ENCODE peak calls at places on chromosomes 2 and 18, in four cellular contexts. One of them, this sample, is unnamed.

GRCh38 chr2:124339709-124340108 is 314.6 kb downstream of the CNTNAP5 start:
- DNase-seq in K562: no peak
- DNase-seq in HepG2: no peak
- DNase-seq in H1: no peak
- DNase-seq in this sample: no peak

GRCh38 chr2:77579076-77579769 is 57.0 kb upstream of the LRRTM4 start:
- DNase-seq in K562: no peak
- DNase-seq in HepG2: no peak
- DNase-seq in H1: no peak
- DNase-seq in this sample: no peak

GRCh38 chr18:13180614-13181375 is 37.8 kb upstream of the LDLRAD4 start:
- DNase-seq in K562: no peak
- DNase-seq in HepG2: no peak
- DNase-seq in H1: no peak
- DNase-seq in this sample: no peak

GRCh38 chr2:70367722-70368323 is 66.0 kb upstream of the FAM136A start:
- DNase-seq in K562: peak
- DNase-seq in HepG2: no peak
- DNase-seq in H1: peak
- DNase-seq in this sample: peak

GRCh38 chr2:143321994-143322393 is 192.8 kb downstream of the ARHGAP15 start:
- DNase-seq in K562: peak
- DNase-seq in HepG2: no peak
- DNase-seq in H1: no peak
- DNase-seq in this sample: no peak

GRCh38 chr2:223815186-223815883 is 22.0 kb downstream of the AP1S3 start:
- DNase-seq in K562: no peak
- DNase-seq in HepG2: peak
- DNase-seq in H1: peak
- DNase-seq in this sample: no peak

GRCh38 chr2:150167711-150168110 is 319.8 kb downstream of the RND3 start:
- DNase-seq in K562: peak
- DNase-seq in HepG2: no peak
- DNase-seq in H1: no peak
- DNase-seq in this sample: no peak

GRCh38 chr2:163187995-163188655 is 349.6 kb upstream of the KCNH7 start:
- DNase-seq in K562: no peak
- DNase-seq in HepG2: no peak
- DNase-seq in H1: no peak
- DNase-seq in this sample: no peak

GRCh38 chr2:23684540-23685176 is 242.3 kb downstream of the ATAD2B start:
- DNase-seq in K562: no peak
- DNase-seq in HepG2: no peak
- DNase-seq in H1: no peak
- DNase-seq in this sample: no peak

GRCh38 chr2:197973772-197974171 is 169.4 kb downstream of the PLCL1 start:
- DNase-seq in K562: no peak
- DNase-seq in HepG2: no peak
- DNase-seq in H1: no peak
- DNase-seq in this sample: no peak

GRCh38 chr18:10051877-10052631 is 138.2 kb downstream of the VAPA start:
- DNase-seq in K562: no peak
- DNase-seq in HepG2: peak
- DNase-seq in H1: no peak
- DNase-seq in this sample: no peak

GRCh38 chr2:24930768-24931167 is 10.7 kb upstream of the ADCY3 start:
- DNase-seq in K562: no peak
- DNase-seq in HepG2: no peak
- DNase-seq in H1: no peak
- DNase-seq in this sample: no peak

GRCh38 chr2:151857650-151858049 is 29.4 kb upstream of the ARL5A start:
- DNase-seq in K562: no peak
- DNase-seq in HepG2: peak
- DNase-seq in H1: no peak
- DNase-seq in this sample: no peak

GRCh38 chr2:238872026-238872425 is 24.1 kb downstream of the TWIST2 start:
- DNase-seq in K562: no peak
- DNase-seq in HepG2: no peak
- DNase-seq in H1: no peak
- DNase-seq in this sample: no peak

GRCh38 chr2:207819839-207820784 is 50.4 kb upstream of the FZD5 start:
- DNase-seq in K562: no peak
- DNase-seq in HepG2: peak
- DNase-seq in H1: no peak
- DNase-seq in this sample: no peak

GRCh38 chr2:171334946-171335345 is 98.8 kb downstream of the METTL8 start:
- DNase-seq in K562: no peak
- DNase-seq in HepG2: no peak
- DNase-seq in H1: no peak
- DNase-seq in this sample: no peak

GRCh38 chr2:162369577-162369976 is 25.6 kb downstream of the GCA start:
- DNase-seq in K562: no peak
- DNase-seq in HepG2: no peak
- DNase-seq in H1: no peak
- DNase-seq in this sample: no peak

GRCh38 chr18:34631567-34631966 is 78.5 kb upstream of the DTNA start:
- DNase-seq in K562: no peak
- DNase-seq in HepG2: peak
- DNase-seq in H1: no peak
- DNase-seq in this sample: no peak

GRCh38 chr18:79797518-79798345 is at the start of gene KCNG2:
- DNase-seq in K562: no peak
- DNase-seq in HepG2: no peak
- DNase-seq in H1: peak
- DNase-seq in this sample: peak

GRCh38 chr2:98948956-98949739 is 13.1 kb upstream of the CRACDL start:
- DNase-seq in K562: no peak
- DNase-seq in HepG2: no peak
- DNase-seq in H1: no peak
- DNase-seq in this sample: no peak

GRCh38 chr2:69034845-69035244 is 21.9 kb downstream of the ANTXR1 start:
- DNase-seq in K562: no peak
- DNase-seq in HepG2: no peak
- DNase-seq in H1: no peak
- DNase-seq in this sample: no peak

GRCh38 chr2:72914226-72915075 is 2.9 kb upstream of the EMX1 start:
- DNase-seq in K562: no peak
- DNase-seq in HepG2: no peak
- DNase-seq in H1: no peak
- DNase-seq in this sample: peak

GRCh38 chr2:177326591-177326990 is 62.1 kb upstream of the NFE2L2 start:
- DNase-seq in K562: no peak
- DNase-seq in HepG2: no peak
- DNase-seq in H1: no peak
- DNase-seq in this sample: no peak

GRCh38 chr2:127014630-127015029 is 92.3 kb downstream of the BIN1 start:
- DNase-seq in K562: no peak
- DNase-seq in HepG2: no peak
- DNase-seq in H1: no peak
- DNase-seq in this sample: no peak

GRCh38 chr2:55732854-55733253 is 39.2 kb upstream of the PNPT1 start:
- DNase-seq in K562: no peak
- DNase-seq in HepG2: no peak
- DNase-seq in H1: no peak
- DNase-seq in this sample: no peak

GRCh38 chr18:13579874-13580273 is 146.5 kb downstream of the FAM210A start:
- DNase-seq in K562: no peak
- DNase-seq in HepG2: no peak
- DNase-seq in H1: no peak
- DNase-seq in this sample: no peak

GRCh38 chr18:48922801-48923730 is 27.7 kb downstream of the SMAD7 start:
- DNase-seq in K562: peak
- DNase-seq in HepG2: no peak
- DNase-seq in H1: no peak
- DNase-seq in this sample: peak

GRCh38 chr18:37270046-37270665 is 295.4 kb downstream of the CELF4 start:
- DNase-seq in K562: peak
- DNase-seq in HepG2: peak
- DNase-seq in H1: peak
- DNase-seq in this sample: peak

GRCh38 chr2:151138507-151138906 is 123.2 kb downstream of the RBM43 start:
- DNase-seq in K562: no peak
- DNase-seq in HepG2: no peak
- DNase-seq in H1: no peak
- DNase-seq in this sample: no peak

GRCh38 chr18:73908323-73908722 is 239.3 kb downstream of the FBXO15 start:
- DNase-seq in K562: peak
- DNase-seq in HepG2: no peak
- DNase-seq in H1: peak
- DNase-seq in this sample: peak

GRCh38 chr2:177604291-177605065 is 211.9 kb downstream of the AGPS start:
- DNase-seq in K562: peak
- DNase-seq in HepG2: peak
- DNase-seq in H1: no peak
- DNase-seq in this sample: no peak

GRCh38 chr2:233165895-233166661 is 85.4 kb upstream of the ATG16L1 start:
- DNase-seq in K562: peak
- DNase-seq in HepG2: no peak
- DNase-seq in H1: no peak
- DNase-seq in this sample: no peak

GRCh38 chr18:3595282-3596273 is 145.6 kb downstream of the TGIF1 start:
- DNase-seq in K562: peak
- DNase-seq in HepG2: peak
- DNase-seq in H1: no peak
- DNase-seq in this sample: no peak

GRCh38 chr18:7945882-7946281 is 378.8 kb downstream of the PTPRM start:
- DNase-seq in K562: no peak
- DNase-seq in HepG2: peak
- DNase-seq in H1: no peak
- DNase-seq in this sample: no peak

GRCh38 chr2:136384541-136385303 is 266.8 kb upstream of the CXCR4 start:
- DNase-seq in K562: peak
- DNase-seq in HepG2: peak
- DNase-seq in H1: no peak
- DNase-seq in this sample: peak

GRCh38 chr2:175025946-175026345 is 20.8 kb upstream of the CHN1 start:
- DNase-seq in K562: no peak
- DNase-seq in HepG2: no peak
- DNase-seq in H1: no peak
- DNase-seq in this sample: no peak

DNA sequence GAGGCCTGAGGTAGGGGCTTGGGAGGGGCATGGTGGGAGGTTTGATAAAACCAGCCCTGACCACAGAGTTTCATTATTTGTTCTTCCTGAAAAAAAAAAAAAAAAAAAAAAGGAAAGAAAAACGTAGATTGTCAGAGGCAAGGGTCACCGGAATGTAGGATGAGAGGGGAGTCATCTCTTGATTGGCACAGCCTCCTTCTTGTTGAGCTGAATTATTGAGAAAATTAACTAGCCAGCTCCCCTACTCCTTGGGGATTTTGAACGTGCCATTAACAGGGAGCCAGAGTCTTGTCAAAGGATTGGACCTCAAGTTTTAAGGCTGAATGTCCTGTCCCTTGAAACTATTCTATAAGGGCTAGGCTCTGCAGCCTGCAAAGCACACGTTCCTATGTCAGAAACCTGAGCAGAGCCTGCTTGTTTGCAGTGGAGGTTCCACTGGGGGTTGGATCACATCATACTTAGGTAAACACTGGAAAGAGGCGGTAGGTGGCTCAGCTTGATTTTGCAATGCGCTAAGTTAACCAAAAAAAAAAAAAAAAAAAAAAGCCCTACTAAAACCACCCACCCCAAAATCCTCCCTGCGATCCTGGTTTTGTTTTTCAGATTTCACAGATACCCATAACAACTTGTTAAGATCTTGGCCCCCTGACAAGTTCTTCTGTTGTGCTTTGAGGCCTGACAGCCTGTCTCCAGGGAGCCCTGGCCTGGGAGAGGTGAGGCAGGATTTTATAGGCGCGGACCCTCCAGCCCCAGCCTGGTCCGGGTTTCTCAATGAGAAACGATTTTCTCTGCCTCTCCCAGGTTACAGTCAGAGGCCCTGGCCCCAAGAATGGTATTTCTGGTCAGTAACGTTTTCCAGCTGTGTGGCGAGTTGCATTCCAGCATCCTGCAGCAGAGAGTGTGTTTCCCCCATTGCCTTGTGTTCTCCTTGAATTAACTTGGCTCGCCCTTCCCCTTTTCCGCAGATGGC is 2.5 kb downstream of the INHBB start:
- DNase-seq in K562: no peak
- DNase-seq in HepG2: peak
- DNase-seq in H1: no peak
- DNase-seq in this sample: no peak
- TF ChIP-seq SP1 in K562: no peak
- TF ChIP-seq SP1 in HepG2: no peak
- TF ChIP-seq SP1 in H1: peak
- TF ChIP-seq SP1 in this sample: no peak

GRCh38 chr2:185108588-185108987 is 510.3 kb downstream of the ZNF804A start:
- DNase-seq in K562: no peak
- DNase-seq in HepG2: no peak
- DNase-seq in H1: no peak
- DNase-seq in this sample: no peak
- TF ChIP-seq JUN in K562: no peak
- TF ChIP-seq JUN in HepG2: no peak
- TF ChIP-seq JUN in H1: no peak
- TF ChIP-seq JUN in this sample: no peak

DNA sequence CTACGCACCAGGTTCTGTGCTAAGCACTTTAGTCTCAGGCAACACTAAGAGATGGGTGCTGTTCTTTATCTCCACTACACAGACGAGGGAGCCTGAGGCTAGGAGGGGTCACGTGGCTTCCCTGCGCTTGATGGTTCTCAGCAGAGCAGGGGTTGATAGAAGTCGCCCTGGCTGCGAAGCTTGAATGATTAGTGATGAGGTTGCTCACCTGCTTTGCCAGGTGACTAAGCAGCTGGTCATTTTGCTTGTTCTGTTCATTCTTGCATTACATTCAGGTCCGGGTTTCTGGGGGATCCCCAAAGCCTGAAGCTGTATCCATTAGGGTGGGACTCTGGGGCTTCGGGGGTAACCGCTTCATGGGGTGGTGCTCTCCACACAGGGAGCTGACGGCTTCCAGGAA is 11.8 kb downstream of the NTSR2 start:
- DNase-seq in K562: peak
- DNase-seq in HepG2: no peak
- DNase-seq in H1: no peak
- DNase-seq in this sample: no peak
- TF ChIP-seq SP1 in K562: no peak
- TF ChIP-seq SP1 in HepG2: no peak
- TF ChIP-seq SP1 in H1: no peak
- TF ChIP-seq SP1 in this sample: no peak

GRCh38 chr18:59303656-59304055 is 14.8 kb downstream of the CPLX4 start:
- DNase-seq in K562: no peak
- DNase-seq in HepG2: no peak
- DNase-seq in H1: no peak
- DNase-seq in this sample: no peak
- TF ChIP-seq JUN in K562: no peak
- TF ChIP-seq JUN in HepG2: no peak
- TF ChIP-seq JUN in H1: no peak
- TF ChIP-seq JUN in this sample: no peak

GRCh38 chr2:168851674-168852320 is 38.4 kb downstream of the SPC25 start:
- DNase-seq in K562: peak
- DNase-seq in HepG2: no peak
- DNase-seq in H1: no peak
- DNase-seq in this sample: no peak
- TF ChIP-seq SP1 in K562: no peak
- TF ChIP-seq SP1 in HepG2: no peak
- TF ChIP-seq SP1 in H1: no peak
- TF ChIP-seq SP1 in this sample: no peak

This sample was measured in WTC11.